ENCODE peak calls at places on chromosomes 7 and 10, in six cellular contexts. One of them, this sample, is unnamed.

GRCh38 chr10:72234560-72235095 is 18.6 kb upstream of the ASCC1 start:
- DNase-seq in EL: no peak
- DNase-seq in ELR: no peak
- DNase-seq in aorta: no peak
- DNase-seq in brain microvascular endothelial cell: no peak
- DNase-seq in ascending aorta: no peak
- DNase-seq in this sample: no peak

GRCh38 chr10:25698638-25699037 is 235.4 kb upstream of the MYO3A start:
- DNase-seq in EL: no peak
- DNase-seq in brain microvascular endothelial cell: no peak
- DNase-seq in ELR: no peak
- DNase-seq in ascending aorta: no peak
- DNase-seq in aorta: no peak
- DNase-seq in this sample: no peak

GRCh38 chr7:117272360-117272759 is 50.5 kb downstream of the WNT2 start:
- DNase-seq in aorta: no peak
- DNase-seq in ELR: no peak
- DNase-seq in EL: no peak
- DNase-seq in ascending aorta: no peak
- DNase-seq in brain microvascular endothelial cell: no peak
- DNase-seq in this sample: no peak

GRCh38 chr7:116683786-116684185 is 11.8 kb downstream of the MET start:
- DNase-seq in ELR: no peak
- DNase-seq in ascending aorta: no peak
- DNase-seq in aorta: no peak
- DNase-seq in EL: no peak
- DNase-seq in brain microvascular endothelial cell: no peak
- DNase-seq in this sample: no peak

GRCh38 chr7:99375070-99375807 is 709 bp downstream of the ARPC1B start:
- DNase-seq in ascending aorta: peak; percentile 51
- DNase-seq in ELR: peak; percentile 79
- DNase-seq in aorta: peak; percentile 91
- DNase-seq in EL: peak; percentile 81
- DNase-seq in brain microvascular endothelial cell: peak; percentile 33
- DNase-seq in this sample: no peak

GRCh38 chr10:46285300-46285699 is 1.5 kb upstream of the ANTXRL start:
- DNase-seq in aorta: no peak
- DNase-seq in EL: no peak
- DNase-seq in ELR: no peak
- DNase-seq in brain microvascular endothelial cell: no peak
- DNase-seq in ascending aorta: no peak
- DNase-seq in this sample: no peak

GRCh38 chr10:131997366-131998049 is 15.8 kb upstream of the BNIP3 start:
- DNase-seq in brain microvascular endothelial cell: peak; percentile 70
- DNase-seq in ascending aorta: no peak
- DNase-seq in aorta: no peak
- DNase-seq in EL: peak; percentile 75
- DNase-seq in ELR: peak; percentile 55
- DNase-seq in this sample: no peak

GRCh38 chr7:31492086-31492485 is 21.8 kb upstream of the ITPRID1 start:
- DNase-seq in ELR: no peak
- DNase-seq in EL: no peak
- DNase-seq in ascending aorta: no peak
- DNase-seq in brain microvascular endothelial cell: no peak
- DNase-seq in aorta: no peak
- DNase-seq in this sample: no peak

GRCh38 chr10:61634711-61635110 is 28.0 kb upstream of the CABCOCO1 start:
- DNase-seq in EL: peak; percentile 52
- DNase-seq in brain microvascular endothelial cell: no peak
- DNase-seq in ascending aorta: no peak
- DNase-seq in ELR: peak; percentile 10
- DNase-seq in aorta: no peak
- DNase-seq in this sample: no peak

GRCh38 chr10:8705415-8705814 is 650.9 kb downstream of the GATA3 start:
- DNase-seq in ascending aorta: no peak
- DNase-seq in ELR: no peak
- DNase-seq in aorta: no peak
- DNase-seq in EL: no peak
- DNase-seq in brain microvascular endothelial cell: no peak
- DNase-seq in this sample: no peak

GRCh38 chr7:87702326-87702725 is 74.1 kb downstream of the RUNDC3B start:
- DNase-seq in ascending aorta: no peak
- DNase-seq in brain microvascular endothelial cell: peak; percentile 27
- DNase-seq in aorta: no peak
- DNase-seq in ELR: peak; percentile 41
- DNase-seq in EL: peak; percentile 72
- DNase-seq in this sample: no peak

GRCh38 chr7:100603697-100604077 is 1.5 kb downstream of the PCOLCE start:
- DNase-seq in ascending aorta: no peak
- DNase-seq in ELR: peak; percentile 60
- DNase-seq in aorta: no peak
- DNase-seq in brain microvascular endothelial cell: no peak
- DNase-seq in EL: peak; percentile 59
- DNase-seq in this sample: no peak

GRCh38 chr7:74365320-74366022 is 76.3 kb downstream of the CLIP2 start:
- DNase-seq in ascending aorta: no peak
- DNase-seq in ELR: peak; percentile 72
- DNase-seq in EL: peak; percentile 39
- DNase-seq in brain microvascular endothelial cell: peak; percentile 79
- DNase-seq in aorta: no peak
- DNase-seq in this sample: no peak

GRCh38 chr10:100485841-100486495 is 23.2 kb downstream of the WNT8B start:
- DNase-seq in ascending aorta: no peak
- DNase-seq in ELR: no peak
- DNase-seq in brain microvascular endothelial cell: no peak
- DNase-seq in aorta: no peak
- DNase-seq in EL: no peak
- DNase-seq in this sample: no peak

GRCh38 chr7:23012797-23013714 is 874 bp downstream of the HYCC1 start:
- DNase-seq in brain microvascular endothelial cell: peak; percentile 18
- DNase-seq in EL: peak; percentile 29
- DNase-seq in ascending aorta: no peak
- DNase-seq in ELR: peak; percentile 56
- DNase-seq in aorta: peak; percentile 83
- DNase-seq in this sample: no peak

GRCh38 chr10:71075759-71076472 is 136.5 kb upstream of the UNC5B start:
- DNase-seq in ELR: no peak
- DNase-seq in aorta: no peak
- DNase-seq in brain microvascular endothelial cell: no peak
- DNase-seq in EL: no peak
- DNase-seq in ascending aorta: no peak
- DNase-seq in this sample: no peak

GRCh38 chr10:71481746-71482410 is 85.2 kb downstream of the CDH23 start:
- DNase-seq in ascending aorta: no peak
- DNase-seq in aorta: no peak
- DNase-seq in EL: no peak
- DNase-seq in ELR: no peak
- DNase-seq in brain microvascular endothelial cell: no peak
- DNase-seq in this sample: no peak

GRCh38 chr7:66145404-66145843 is 30.8 kb downstream of the CRCP start:
- DNase-seq in EL: no peak
- DNase-seq in aorta: no peak
- DNase-seq in ELR: no peak
- DNase-seq in brain microvascular endothelial cell: no peak
- DNase-seq in ascending aorta: no peak
- DNase-seq in this sample: no peak

GRCh38 chr7:34357068-34357467 is 300.9 kb upstream of the NPSR1 start:
- DNase-seq in ascending aorta: no peak
- DNase-seq in ELR: no peak
- DNase-seq in brain microvascular endothelial cell: no peak
- DNase-seq in aorta: no peak
- DNase-seq in EL: no peak
- DNase-seq in this sample: no peak

GRCh38 chr7:92880212-92881090 is 44.1 kb upstream of the CDK6 start:
- DNase-seq in brain microvascular endothelial cell: no peak
- DNase-seq in ELR: peak; percentile 32
- DNase-seq in EL: peak; percentile 21
- DNase-seq in ascending aorta: no peak
- DNase-seq in aorta: peak; percentile 70
- DNase-seq in this sample: no peak

GRCh38 chr10:3203972-3204371 is 31.4 kb upstream of the PITRM1 start:
- DNase-seq in aorta: no peak
- DNase-seq in ELR: no peak
- DNase-seq in ascending aorta: no peak
- DNase-seq in EL: no peak
- DNase-seq in brain microvascular endothelial cell: no peak
- DNase-seq in this sample: no peak

GRCh38 chr7:134636008-134636449 is 10.6 kb upstream of the BPGM start:
- DNase-seq in aorta: no peak
- DNase-seq in ascending aorta: no peak
- DNase-seq in ELR: no peak
- DNase-seq in brain microvascular endothelial cell: no peak
- DNase-seq in EL: no peak
- DNase-seq in this sample: no peak

GRCh38 chr7:77315102-77315501 is 101.0 kb downstream of the GSAP start:
- DNase-seq in brain microvascular endothelial cell: no peak
- DNase-seq in aorta: no peak
- DNase-seq in ascending aorta: no peak
- DNase-seq in EL: no peak
- DNase-seq in ELR: no peak
- DNase-seq in this sample: no peak

GRCh38 chr7:54678763-54679396 is 80.1 kb downstream of the SEC61G start:
- DNase-seq in aorta: no peak
- DNase-seq in EL: no peak
- DNase-seq in brain microvascular endothelial cell: no peak
- DNase-seq in ascending aorta: no peak
- DNase-seq in ELR: peak; percentile 4
- DNase-seq in this sample: no peak

GRCh38 chr10:31808258-31809218 is 120.1 kb downstream of the ARHGAP12 start:
- DNase-seq in brain microvascular endothelial cell: peak; percentile 27
- DNase-seq in EL: peak; percentile 66
- DNase-seq in ascending aorta: no peak
- DNase-seq in ELR: peak; percentile 67
- DNase-seq in aorta: no peak
- DNase-seq in this sample: peak; percentile 58

GRCh38 chr7:135291809-135292253 is 58.2 kb downstream of the STRA8 start:
- DNase-seq in EL: peak; percentile 29
- DNase-seq in brain microvascular endothelial cell: peak; percentile 61
- DNase-seq in ascending aorta: no peak
- DNase-seq in ELR: peak; percentile 94
- DNase-seq in aorta: no peak
- DNase-seq in this sample: peak; percentile 83

GRCh38 chr7:121503039-121503438 is 106.9 kb upstream of the FAM3C start:
- DNase-seq in EL: no peak
- DNase-seq in ELR: no peak
- DNase-seq in brain microvascular endothelial cell: no peak
- DNase-seq in aorta: no peak
- DNase-seq in ascending aorta: no peak
- DNase-seq in this sample: no peak

GRCh38 chr7:142263598-142264380 is 5.9 kb upstream of the PRSS58 start:
- DNase-seq in brain microvascular endothelial cell: peak; percentile 47
- DNase-seq in EL: peak; percentile 46
- DNase-seq in aorta: no peak
- DNase-seq in ascending aorta: no peak
- DNase-seq in ELR: peak; percentile 21
- DNase-seq in this sample: no peak

GRCh38 chr10:124095096-124095495 is 1.7 kb upstream of the CHST15 start:
- DNase-seq in ascending aorta: no peak
- DNase-seq in ELR: no peak
- DNase-seq in brain microvascular endothelial cell: no peak
- DNase-seq in EL: no peak
- DNase-seq in aorta: no peak
- DNase-seq in this sample: no peak

GRCh38 chr10:98456043-98456570 is 9.4 kb upstream of the HPS1 start:
- DNase-seq in brain microvascular endothelial cell: no peak
- DNase-seq in ascending aorta: no peak
- DNase-seq in ELR: no peak
- DNase-seq in EL: no peak
- DNase-seq in aorta: no peak
- DNase-seq in this sample: no peak

This sample was measured in glomerular endothelial cell.